ENCODE peak calls at places on chromosomes 1 and 21, in nine cellular contexts. P is stomach; R is thoracic aorta; W is cardiac fibroblast; G is astrocyte of the cerebellum; Y is breast epithelium; S is CD8-positive, alpha-beta T cell; D is colonic mucosa; X is fibroblast of mammary gland. Q is an unnamed sample.

GRCh38 chr1:67652800-67653199 is 32.2 kb upstream of the GADD45A start:
- DNase-seq in R (no peak), G (no peak), P (no peak), D (no peak), S (no peak), Y (no peak), W (peak; percentile 92), X (peak; percentile 94), Q (peak; percentile 67)

GRCh38 chr1:62318756-62319544 is at the start of gene KANK4:
- DNase-seq in Y (no peak), X (no peak), W (no peak), D (peak; percentile 35), G (no peak), S (no peak), P (peak; percentile 28), R (no peak), Q (no peak)

GRCh38 chr1:30437059-30437576 is 286.3 kb downstream of the MATN1 start:
- DNase-seq in R (no peak), G (no peak), W (no peak), D (no peak), S (no peak), Y (no peak), X (no peak), P (no peak), Q (no peak)

GRCh38 chr1:166479052-166479631 is 312.3 kb upstream of the FAM78B start:
- DNase-seq in Y (no peak), D (peak; percentile 60), G (peak; percentile 6), R (no peak), P (peak; percentile 66), X (peak; percentile 36), W (peak; percentile 55), S (peak; percentile 28), Q (peak; percentile 49)

GRCh38 chr1:55257958-55258357 is 42.8 kb upstream of the USP24 start:
- DNase-seq in S (peak; percentile 85), P (no peak), R (no peak), X (no peak), D (no peak), Y (no peak), W (no peak), G (no peak), Q (no peak)

GRCh38 chr1:243882276-243882675 is 32.2 kb upstream of the AKT3 start:
- DNase-seq in X (peak; percentile 71), S (no peak), Y (no peak), G (no peak), P (no peak), D (no peak), W (peak; percentile 71), R (no peak), Q (peak; percentile 73)

GRCh38 chr1:89516055-89516454 is 8.6 kb upstream of the LRRC8B start:
- DNase-seq in X (peak; percentile 92), S (no peak), G (no peak), W (peak; percentile 81), Y (no peak), R (no peak), P (no peak), D (no peak), Q (peak; percentile 33)

GRCh38 chr1:6535214-6535613 is 19.1 kb downstream of the NOL9 start:
- DNase-seq in S (no peak), D (no peak), Y (no peak), R (no peak), W (no peak), X (no peak), G (no peak), P (no peak), Q (no peak)

GRCh38 chr1:213980906-213981305 is 6.9 kb upstream of the PROX1 start:
- DNase-seq in P (no peak), R (no peak), W (no peak), Y (no peak), S (no peak), X (no peak), D (no peak), G (no peak), Q (no peak)

GRCh38 chr1:27026621-27027574 is 14.2 kb upstream of the TENT5B start:
- DNase-seq in P (peak; percentile 75), X (peak; percentile 74), Y (peak; percentile 90), D (peak; percentile 55), W (peak; percentile 58), S (no peak), G (peak; percentile 79), R (peak; percentile 60), Q (peak; percentile 82)

GRCh38 chr1:15620155-15620545 is 2.9 kb downstream of the DDI2 start:
- DNase-seq in W (peak; percentile 73), Y (no peak), R (no peak), D (no peak), G (no peak), X (peak; percentile 66), P (no peak), S (peak; percentile 26), Q (no peak)

GRCh38 chr21:39387461-39388037 is 38.7 kb upstream of the HMGN1 start:
- DNase-seq in X (peak; percentile 83), G (peak; percentile 64), P (peak; percentile 92), W (peak; percentile 87), Y (peak; percentile 83), D (peak; percentile 94), R (peak; percentile 60), S (peak; percentile 90), Q (peak; percentile 85)

GRCh38 chr21:45253180-45253579 is 34.5 kb downstream of the POFUT2 start:
- DNase-seq in S (no peak), P (no peak), Y (no peak), D (no peak), G (no peak), W (peak; percentile 26), X (no peak), R (no peak), Q (peak; percentile 18)

GRCh38 chr1:19273106-19273843 is 15.3 kb downstream of the AKR7A3 start:
- DNase-seq in Y (no peak), S (no peak), R (no peak), W (no peak), P (peak; percentile 82), D (peak; percentile 72), G (no peak), X (no peak), Q (no peak)

DNA sequence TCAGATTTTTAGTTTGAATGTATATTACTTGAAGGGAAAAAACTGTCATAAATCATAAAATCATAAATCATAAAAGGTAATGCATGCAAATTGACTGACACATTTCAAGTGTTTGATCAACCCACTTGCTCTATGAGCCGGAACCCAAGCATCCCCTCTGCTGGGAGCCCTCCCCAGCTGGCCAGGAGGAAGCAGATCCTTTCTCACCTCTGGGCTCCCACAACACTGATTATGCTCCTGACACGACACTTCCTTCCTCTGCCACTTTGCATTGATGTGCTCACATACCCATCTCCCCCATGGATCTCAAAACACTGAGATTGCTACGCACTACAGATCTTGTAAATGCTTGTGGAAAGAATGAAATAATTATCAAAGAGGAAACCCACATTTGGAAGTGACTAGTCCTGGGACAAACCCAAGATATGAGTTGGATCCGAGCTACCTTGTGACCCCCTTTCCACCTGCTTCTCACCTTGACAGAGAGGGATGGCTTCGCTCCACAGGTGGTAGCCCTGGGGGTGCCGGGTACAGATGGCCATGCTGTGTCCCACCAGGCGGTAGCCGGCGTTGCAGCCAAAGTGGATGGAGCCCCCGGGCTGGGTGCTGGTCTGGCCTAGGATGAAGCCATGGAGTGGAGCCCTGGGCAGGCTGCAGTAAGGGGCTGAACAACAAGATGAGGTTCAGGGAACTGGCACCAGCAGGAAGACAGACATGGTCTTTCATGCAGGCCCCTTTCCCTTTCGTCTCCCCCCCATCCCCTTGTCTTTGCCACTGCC is 104.6 kb downstream of the ZSCAN20 start:
- DNase-seq in W (no peak), Y (no peak), P (no peak), X (no peak), R (no peak), S (no peak), G (no peak), D (no peak), Q (no peak)
- TF ChIP-seq CTCF in W (no peak), Y (no peak), P (no peak), X (no peak), R (no peak), S (no peak), G (no peak), D (no peak), Q (no peak)

GRCh38 chr1:115312752-115313151 is 25.3 kb downstream of the NGF start:
- DNase-seq in G (no peak), X (no peak), S (no peak), W (no peak), Y (no peak), R (no peak), P (no peak), D (no peak), Q (no peak)

GRCh38 chr1:115313173-115313572 is 24.9 kb downstream of the NGF start:
- DNase-seq in W (no peak), X (no peak), Y (no peak), R (no peak), P (no peak), G (no peak), D (no peak), S (no peak), Q (no peak)

GRCh38 chr1:115314111-115314510 is 23.9 kb downstream of the NGF start:
- DNase-seq in P (no peak), W (no peak), S (no peak), G (no peak), R (no peak), D (no peak), Y (no peak), X (no peak), Q (no peak)

GRCh38 chr1:115317101-115318012 is 20.7 kb downstream of the NGF start:
- DNase-seq in Y (no peak), X (no peak), G (no peak), S (no peak), W (no peak), R (no peak), D (no peak), P (peak; percentile 74), Q (no peak)

GRCh38 chr1:115314765-115315164 is 23.3 kb downstream of the NGF start:
- DNase-seq in W (peak; percentile 56), Y (no peak), R (no peak), S (no peak), X (peak; percentile 52), G (peak; percentile 88), D (no peak), P (no peak), Q (peak; percentile 85)
- H3K4me3 ChIP-seq in W (no peak overlapping the region), Y (no peak overlapping the region), R (no peak overlapping the region), S (no peak overlapping the region), X (no peak overlapping the region), G (no peak overlapping the region), D (no peak overlapping the region), P (no peak overlapping the region), Q (no peak overlapping the region)

GRCh38 chr1:212608209-212608955 is at the start of gene ATF3:
- DNase-seq in P (peak; percentile 100), Y (peak; percentile 100), S (peak; percentile 80), X (peak; percentile 99), D (peak; percentile 99), W (peak; percentile 100), G (peak; percentile 97), R (peak; percentile 100), Q (peak; percentile 99)
- TF ChIP-seq CTCF in P (no peak), Y (no peak), S (no peak), X (no peak), D (no peak), W (no peak), G (no peak), R (no peak), Q (no peak)

DNA sequence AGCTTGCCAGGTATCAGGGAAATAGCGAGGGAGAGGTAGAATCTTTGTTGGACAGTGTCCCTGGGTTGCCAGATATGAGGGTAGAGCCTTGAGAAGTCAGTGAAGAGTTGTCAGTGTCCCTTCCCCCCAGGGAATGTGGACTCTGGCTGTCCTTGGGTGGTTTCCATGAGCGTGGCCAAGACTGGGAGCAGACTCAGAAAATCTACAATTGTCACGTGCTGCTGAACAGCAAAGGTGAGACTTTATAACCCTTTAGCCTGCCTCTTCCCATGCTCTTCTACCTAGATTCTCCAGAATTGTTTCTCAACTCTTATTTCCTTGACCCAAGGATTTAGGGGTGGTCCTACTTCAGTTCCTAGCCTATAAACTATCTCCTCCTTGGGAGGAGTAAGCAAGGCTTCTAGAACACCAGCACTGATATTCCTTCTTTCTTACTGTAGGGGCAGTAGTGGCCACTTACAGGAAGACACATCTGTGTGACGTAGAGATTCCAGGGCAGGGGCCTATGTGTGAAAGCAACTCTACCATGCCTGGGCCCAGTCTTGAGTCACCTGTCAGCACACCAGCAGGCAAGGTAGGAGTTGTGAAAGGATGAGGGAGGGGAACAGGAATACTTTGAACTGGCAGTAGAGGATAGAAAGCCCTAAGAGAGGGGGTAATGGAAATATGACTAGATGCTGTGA is 1.6 kb downstream of the NIT1 start:
- DNase-seq in Y (no peak), P (no peak), D (peak; percentile 52), W (peak; percentile 84), R (no peak), X (peak; percentile 86), S (peak; percentile 81), G (peak; percentile 28), Q (peak; percentile 75)
- H3K4me3 ChIP-seq in Y (no peak overlapping the region), P (peak overlapping the region; percentile 99), D (no peak overlapping the region), W (no peak overlapping the region), R (peak overlapping the region; percentile 82), X (no peak overlapping the region), S (no peak overlapping the region), G (peak overlapping the region; percentile 99), Q (peak overlapping the region; percentile 89)

Q was measured in fibroblast of the aortic adventitia.